ENCODE peak calls at places on chromosomes 2 and 18, in six cellular contexts. U, L, C, R, H and K are unnamed samples.

GRCh38 chr2:88735853-88736252 is 44.4 kb downstream of the RPIA start:
- DNase-seq in U (peak; percentile 8), L (no peak), C (no peak), R (no peak), H (no peak), K (no peak)

GRCh38 chr2:10771786-10772185 is 40.8 kb downstream of the PDIA6 start:
- DNase-seq in U (no peak), L (no peak), C (no peak), R (no peak), H (no peak), K (no peak)

GRCh38 chr18:32920796-32921787 is 148.3 kb upstream of the KLHL14 start:
- DNase-seq in U (no peak), L (peak; percentile 98), C (no peak), R (peak; percentile 74), H (peak; percentile 85), K (peak; percentile 83)

GRCh38 chr18:63867368-63867767 is 20.1 kb upstream of the SERPINB2 start:
- DNase-seq in U (no peak), L (no peak), C (no peak), R (no peak), H (no peak), K (no peak)

GRCh38 chr2:159895258-159896209 is 97.5 kb upstream of the CD302 start:
- DNase-seq in U (no peak), L (peak; percentile 39), C (no peak), R (no peak), H (no peak), K (no peak)

GRCh38 chr18:48621240-48621639 is 82.4 kb downstream of the CTIF start:
- DNase-seq in U (no peak), L (peak; percentile 88), C (no peak), R (no peak), H (peak; percentile 20), K (peak; percentile 72)

GRCh38 chr2:142673836-142674235 is 203.6 kb upstream of the KYNU start:
- DNase-seq in U (no peak), L (no peak), C (no peak), R (no peak), H (no peak), K (peak; percentile 11)

GRCh38 chr2:11698009-11698922 is 28.3 kb upstream of the NTSR2 start:
- DNase-seq in U (no peak), L (peak; percentile 77), C (no peak), R (no peak), H (no peak), K (peak; percentile 44)

GRCh38 chr2:226526731-226527130 is 272.9 kb downstream of the IRS1 start:
- DNase-seq in U (no peak), L (no peak), C (no peak), R (no peak), H (no peak), K (no peak)

GRCh38 chr2:28586864-28587263 is 91.0 kb downstream of the PLB1 start:
- DNase-seq in U (no peak), L (no peak), C (peak; percentile 45), R (no peak), H (no peak), K (no peak)

GRCh38 chr2:9113916-9114315 is 92.7 kb upstream of the ASAP2 start:
- DNase-seq in U (no peak), L (no peak), C (no peak), R (no peak), H (no peak), K (no peak)

GRCh38 chr2:54438271-54438670 is 17.9 kb upstream of the SPTBN1 start:
- DNase-seq in U (no peak), L (no peak), C (no peak), R (no peak), H (peak; percentile 21), K (no peak)

GRCh38 chr2:238203973-238204683 is 633 bp upstream of the ILKAP start:
- DNase-seq in U (no peak), L (no peak), C (peak; percentile 10), R (no peak), H (no peak), K (peak; percentile 30)

GRCh38 chr2:218329027-218329825 is 27.4 kb upstream of the CATIP start:
- DNase-seq in U (no peak), L (no peak), C (no peak), R (no peak), H (no peak), K (no peak)

GRCh38 chr2:146818122-146818521 is 1026.7 kb upstream of the ACVR2A start:
- DNase-seq in U (no peak), L (peak; percentile 53), C (no peak), R (no peak), H (no peak), K (peak; percentile 24)

GRCh38 chr2:71932780-71933466 is 214.7 kb downstream of the CYP26B1 start:
- DNase-seq in U (no peak), L (no peak), C (no peak), R (no peak), H (no peak), K (no peak)

GRCh38 chr2:241000831-241001321 is 2.5 kb downstream of the SNED1 start:
- DNase-seq in U (no peak), L (no peak), C (no peak), R (no peak), H (no peak), K (no peak)

GRCh38 chr18:44840053-44840826 is 159.6 kb downstream of the SETBP1 start:
- DNase-seq in U (no peak), L (peak; percentile 14), C (no peak), R (no peak), H (no peak), K (no peak)

GRCh38 chr2:101197215-101197745 is 46.1 kb upstream of the TBC1D8 start:
- DNase-seq in U (no peak), L (no peak), C (peak; percentile 34), R (no peak), H (no peak), K (no peak)

GRCh38 chr2:63378589-63378988 is 209.7 kb downstream of the WDPCP start:
- DNase-seq in U (no peak), L (peak; percentile 17), C (no peak), R (no peak), H (no peak), K (peak; percentile 60)

GRCh38 chr18:59846814-59847490 is 52.8 kb upstream of the PMAIP1 start:
- DNase-seq in U (peak; percentile 19), L (peak; percentile 41), C (no peak), R (no peak), H (no peak), K (peak; percentile 54)

GRCh38 chr2:219642465-219643083 is 15.1 kb downstream of the SLC4A3 start:
- DNase-seq in U (peak; percentile 84), L (peak; percentile 92), C (peak; percentile 95), R (peak; percentile 77), H (peak; percentile 91), K (peak; percentile 98)

GRCh38 chr2:30361751-30362394 is 85.2 kb upstream of the LCLAT1 start:
- DNase-seq in U (no peak), L (peak; percentile 86), C (no peak), R (no peak), H (no peak), K (peak; percentile 82)

GRCh38 chr2:166106431-166107015 is 21.3 kb downstream of the SCN1A start:
- DNase-seq in U (no peak), L (no peak), C (peak; percentile 17), R (no peak), H (no peak), K (peak; percentile 16)

GRCh38 chr2:149188291-149188690 is 142.1 kb upstream of the LYPD6 start:
- DNase-seq in U (no peak), L (no peak), C (no peak), R (no peak), H (no peak), K (peak; percentile 23)

GRCh38 chr2:140186201-140186775 is 1406.1 kb upstream of the NXPH2 start:
- DNase-seq in U (no peak), L (peak; percentile 0), C (no peak), R (no peak), H (no peak), K (peak; percentile 65)

GRCh38 chr2:68156419-68156818 is 1.3 kb upstream of the PNO1 start:
- DNase-seq in U (no peak), L (no peak), C (no peak), R (no peak), H (no peak), K (no peak)

GRCh38 chr2:189222440-189222839 is 42.9 kb upstream of the COL5A2 start:
- DNase-seq in U (no peak), L (peak; percentile 71), C (no peak), R (no peak), H (no peak), K (peak; percentile 65)

GRCh38 chr2:64879745-64880144 is 109.5 kb upstream of the SLC1A4 start:
- DNase-seq in U (no peak), L (no peak), C (no peak), R (no peak), H (no peak), K (no peak)

GRCh38 chr18:57209697-57210096 is 62.8 kb downstream of the BOD1L2 start:
- DNase-seq in U (no peak), L (no peak), C (no peak), R (no peak), H (no peak), K (no peak)

GRCh38 chr2:219171231-219171651 is 1.4 kb upstream of the SLC23A3 start:
- DNase-seq in U (no peak), L (peak; percentile 78), C (peak; percentile 63), R (peak; percentile 41), H (peak; percentile 79), K (peak; percentile 76)

GRCh38 chr2:219500135-219500534 is 1.4 kb downstream of the GMPPA start:
- DNase-seq in U (no peak), L (peak; percentile 49), C (no peak), R (no peak), H (no peak), K (no peak)

GRCh38 chr2:128510701-128511100 is 192.0 kb upstream of the HS6ST1 start:
- DNase-seq in U (no peak), L (peak; percentile 26), C (no peak), R (no peak), H (peak; percentile 4), K (no peak)